ENCODE peak calls at places on chromosomes 7 and 10, in eight cellular contexts. B is endothelial cell of umbilical vein; N is NCI-H446 treated with DMSO at 0.1 percent for 48 hours; L is stimulated activated CD4-positive, alpha-beta T cell treated with anti-CD3 and anti-CD28 coated beads, Interleukin-2, amount 100 ng/mL, for 48 hours; A is cardiac muscle cell; S is NCI-H2029; J is kidney tubule cell; C is EH. X is an unnamed sample.

GRCh38 chr7:156062286-156062685 is 250.0 kb upstream of the SHH start:
- DNase-seq in B (no peak), N (no peak), L (no peak), A (no peak), S (no peak), J (no peak), C (no peak), X (no peak)

GRCh38 chr10:66746246-66746645 is 179.6 kb upstream of the LRRTM3 start:
- DNase-seq in B (no peak), N (no peak), L (no peak), A (peak), S (no peak), J (peak), C (peak), X (no peak)

GRCh38 chr10:119658274-119658673 is 7.1 kb downstream of the BAG3 start:
- DNase-seq in B (peak), N (no peak), L (no peak), A (peak), S (no peak), J (peak), C (peak), X (peak)

GRCh38 chr10:8568401-8568800 is 513.9 kb downstream of the GATA3 start:
- DNase-seq in B (no peak), N (no peak), L (no peak), A (no peak), S (no peak), J (peak), C (no peak), X (no peak)

GRCh38 chr7:74355091-74355490 is 65.9 kb downstream of the CLIP2 start:
- DNase-seq in B (peak), N (peak), L (no peak), A (peak), S (peak), J (peak), C (peak), X (peak)

GRCh38 chr7:127872122-127872521 is 159.1 kb downstream of the LRRC4 start:
- DNase-seq in B (no peak), N (no peak), L (no peak), A (no peak), S (no peak), J (peak), C (peak), X (no peak)

GRCh38 chr7:27188666-27189559 is 3.9 kb upstream of the HOXA11 start:
- DNase-seq in B (peak), N (no peak), L (no peak), A (peak), S (no peak), J (peak), C (peak), X (no peak)

GRCh38 chr10:4825868-4826787 is at the start of gene AKR1E2:
- DNase-seq in B (peak), N (peak), L (peak), A (peak), S (no peak), J (peak), C (peak), X (peak)

GRCh38 chr7:138948403-138948802 is 32.8 kb downstream of the KIAA1549 start:
- DNase-seq in B (no peak), N (no peak), L (no peak), A (no peak), S (no peak), J (no peak), C (no peak), X (no peak)

GRCh38 chr10:35464805-35465456 is 128.6 kb downstream of the CCNY start:
- DNase-seq in B (no peak), N (no peak), L (no peak), A (peak), S (no peak), J (no peak), C (peak), X (peak)

GRCh38 chr7:28083159-28083997 is 97.2 kb downstream of the JAZF1 start:
- DNase-seq in B (no peak), N (no peak), L (no peak), A (peak), S (no peak), J (no peak), C (peak), X (peak)

GRCh38 chr10:121340176-121340850 is 257.9 kb downstream of the FGFR2 start:
- DNase-seq in B (no peak), N (no peak), L (no peak), A (no peak), S (no peak), J (no peak), C (no peak), X (no peak)

GRCh38 chr10:32990811-32991210 is 32.8 kb upstream of the ITGB1 start:
- DNase-seq in B (no peak), N (no peak), L (no peak), A (no peak), S (no peak), J (no peak), C (no peak), X (no peak)

GRCh38 chr10:97708976-97709745 is 4.4 kb upstream of the MARVELD1 start:
- DNase-seq in B (peak), N (no peak), L (peak), A (peak), S (no peak), J (peak), C (peak), X (peak)

GRCh38 chr10:43683451-43684197 is 34.9 kb upstream of the ZNF32 start:
- DNase-seq in B (no peak), N (no peak), L (peak), A (no peak), S (no peak), J (no peak), C (peak), X (peak)

GRCh38 chr10:116866987-116867595 is 17.8 kb downstream of the ENO4 start:
- DNase-seq in B (no peak), N (no peak), L (no peak), A (peak), S (no peak), J (peak), C (peak), X (peak)

GRCh38 chr10:74081192-74081803 is 69.3 kb downstream of the AP3M1 start:
- DNase-seq in B (peak), N (peak), L (peak), A (peak), S (no peak), J (peak), C (peak), X (peak)

GRCh38 chr10:10209152-10209551 is 808.5 kb upstream of the CELF2 start:
- DNase-seq in B (no peak), N (peak), L (no peak), A (peak), S (no peak), J (no peak), C (peak), X (peak)

GRCh38 chr10:56605043-56605442 is 244.0 kb upstream of the ZWINT start:
- DNase-seq in B (no peak), N (no peak), L (no peak), A (no peak), S (no peak), J (peak), C (no peak), X (no peak)

GRCh38 chr7:6158424-6159096 is 113.9 kb downstream of the CYTH3 start:
- DNase-seq in B (no peak), N (no peak), L (no peak), A (no peak), S (no peak), J (no peak), C (no peak), X (no peak)

GRCh38 chr7:455110-455928 is 64.3 kb downstream of the PDGFA start:
- DNase-seq in B (peak), N (no peak), L (no peak), A (peak), S (peak), J (peak), C (no peak), X (no peak)

GRCh38 chr10:47381427-47382379 is 2.4 kb downstream of the ZNF488 start:
- DNase-seq in B (no peak), N (no peak), L (no peak), A (no peak), S (no peak), J (no peak), C (no peak), X (no peak)

GRCh38 chr10:74518076-74518475 is 308.3 kb upstream of the KAT6B start:
- DNase-seq in B (no peak), N (no peak), L (no peak), A (no peak), S (no peak), J (no peak), C (peak), X (peak)

X was measured in mesenchymal stem cell.